ENCODE peak calls at places on chromosome 7, in seven cellular contexts. One of them, this sample, is unnamed.
A peak's percentile ranks its signal among the peaks of the same experiment; 100 is the strongest.

GRCh38 chr7:45347804-45348203 is 190.2 kb downstream of the RAMP3 start:
- DNase-seq in Peyer's patch: no peak
- DNase-seq in keratinocyte: peak; percentile 15
- DNase-seq in HCT116: no peak
- DNase-seq in sigmoid colon: no peak
- DNase-seq in esophagus squamous epithelium: no peak
- DNase-seq in A549: peak; percentile 24
- DNase-seq in this sample: no peak

GRCh38 chr7:149662591-149663095 is 110.7 kb downstream of the ZNF467 start:
- DNase-seq in sigmoid colon: peak; percentile 84
- DNase-seq in A549: peak; percentile 33
- DNase-seq in HCT116: peak; percentile 82
- DNase-seq in keratinocyte: peak; percentile 32
- DNase-seq in esophagus squamous epithelium: no peak
- DNase-seq in Peyer's patch: peak; percentile 74
- DNase-seq in this sample: peak; percentile 73

GRCh38 chr7:7552199-7552598 is 14.5 kb upstream of the MIOS start:
- DNase-seq in HCT116: no peak
- DNase-seq in A549: no peak
- DNase-seq in keratinocyte: no peak
- DNase-seq in Peyer's patch: no peak
- DNase-seq in sigmoid colon: no peak
- DNase-seq in esophagus squamous epithelium: no peak
- DNase-seq in this sample: no peak

GRCh38 chr7:24713850-24714675 is 43.2 kb downstream of the GSDME start:
- DNase-seq in esophagus squamous epithelium: no peak
- DNase-seq in keratinocyte: no peak
- DNase-seq in A549: no peak
- DNase-seq in HCT116: no peak
- DNase-seq in Peyer's patch: no peak
- DNase-seq in sigmoid colon: no peak
- DNase-seq in this sample: no peak

GRCh38 chr7:82755705-82756551 is 312.4 kb upstream of the CACNA2D1 start:
- DNase-seq in sigmoid colon: no peak
- DNase-seq in esophagus squamous epithelium: no peak
- DNase-seq in keratinocyte: no peak
- DNase-seq in A549: no peak
- DNase-seq in Peyer's patch: no peak
- DNase-seq in HCT116: no peak
- DNase-seq in this sample: no peak

GRCh38 chr7:94882891-94883290 is 24.5 kb upstream of the PPP1R9A start:
- DNase-seq in sigmoid colon: no peak
- DNase-seq in Peyer's patch: no peak
- DNase-seq in A549: no peak
- DNase-seq in esophagus squamous epithelium: no peak
- DNase-seq in keratinocyte: no peak
- DNase-seq in HCT116: no peak
- DNase-seq in this sample: no peak

GRCh38 chr7:157890921-157891401 is 554.2 kb downstream of the DNAJB6 start:
- DNase-seq in sigmoid colon: peak; percentile 20
- DNase-seq in keratinocyte: no peak
- DNase-seq in Peyer's patch: no peak
- DNase-seq in esophagus squamous epithelium: no peak
- DNase-seq in A549: no peak
- DNase-seq in HCT116: no peak
- DNase-seq in this sample: no peak

GRCh38 chr7:137682596-137682995 is 164.2 kb downstream of the DGKI start:
- DNase-seq in esophagus squamous epithelium: no peak
- DNase-seq in keratinocyte: no peak
- DNase-seq in sigmoid colon: no peak
- DNase-seq in HCT116: no peak
- DNase-seq in A549: no peak
- DNase-seq in Peyer's patch: no peak
- DNase-seq in this sample: no peak

GRCh38 chr7:5557920-5558401 is 134.3 kb upstream of the TNRC18 start:
- DNase-seq in sigmoid colon: peak; percentile 85
- DNase-seq in A549: no peak
- DNase-seq in keratinocyte: no peak
- DNase-seq in esophagus squamous epithelium: no peak
- DNase-seq in Peyer's patch: peak; percentile 76
- DNase-seq in HCT116: no peak
- DNase-seq in this sample: no peak

GRCh38 chr7:24366901-24367300 is 82.9 kb downstream of the NPY start:
- DNase-seq in sigmoid colon: no peak
- DNase-seq in keratinocyte: no peak
- DNase-seq in A549: no peak
- DNase-seq in esophagus squamous epithelium: no peak
- DNase-seq in Peyer's patch: no peak
- DNase-seq in HCT116: no peak
- DNase-seq in this sample: no peak

GRCh38 chr7:36682102-36682501 is 42.2 kb downstream of the AOAH start:
- DNase-seq in esophagus squamous epithelium: no peak
- DNase-seq in HCT116: no peak
- DNase-seq in Peyer's patch: no peak
- DNase-seq in keratinocyte: no peak
- DNase-seq in sigmoid colon: no peak
- DNase-seq in A549: no peak
- DNase-seq in this sample: no peak

GRCh38 chr7:4110438-4110837 is 571.7 kb upstream of the FOXK1 start:
- DNase-seq in sigmoid colon: no peak
- DNase-seq in A549: no peak
- DNase-seq in Peyer's patch: no peak
- DNase-seq in keratinocyte: no peak
- DNase-seq in esophagus squamous epithelium: no peak
- DNase-seq in HCT116: no peak
- DNase-seq in this sample: no peak

GRCh38 chr7:94354950-94355349 is 39.7 kb upstream of the COL1A2 start:
- DNase-seq in sigmoid colon: no peak
- DNase-seq in esophagus squamous epithelium: no peak
- DNase-seq in Peyer's patch: no peak
- DNase-seq in keratinocyte: no peak
- DNase-seq in HCT116: no peak
- DNase-seq in A549: no peak
- DNase-seq in this sample: no peak

GRCh38 chr7:10802526-10802925 is 171.1 kb upstream of the PHF14 start:
- DNase-seq in sigmoid colon: no peak
- DNase-seq in keratinocyte: peak; percentile 88
- DNase-seq in esophagus squamous epithelium: no peak
- DNase-seq in HCT116: no peak
- DNase-seq in Peyer's patch: no peak
- DNase-seq in A549: no peak
- DNase-seq in this sample: no peak

GRCh38 chr7:11404355-11404754 is 427.6 kb downstream of the THSD7A start:
- DNase-seq in esophagus squamous epithelium: no peak
- DNase-seq in Peyer's patch: peak; percentile 57
- DNase-seq in A549: no peak
- DNase-seq in sigmoid colon: no peak
- DNase-seq in HCT116: no peak
- DNase-seq in keratinocyte: no peak
- DNase-seq in this sample: no peak

GRCh38 chr7:93307943-93308342 is 75.8 kb downstream of the VPS50 start:
- DNase-seq in Peyer's patch: no peak
- DNase-seq in sigmoid colon: no peak
- DNase-seq in esophagus squamous epithelium: no peak
- DNase-seq in keratinocyte: no peak
- DNase-seq in A549: no peak
- DNase-seq in HCT116: no peak
- DNase-seq in this sample: no peak

GRCh38 chr7:93301736-93302135 is 69.6 kb downstream of the VPS50 start:
- DNase-seq in HCT116: no peak
- DNase-seq in esophagus squamous epithelium: no peak
- DNase-seq in Peyer's patch: no peak
- DNase-seq in A549: no peak
- DNase-seq in keratinocyte: no peak
- DNase-seq in sigmoid colon: no peak
- DNase-seq in this sample: no peak

GRCh38 chr7:93310346-93310745 is 78.2 kb downstream of the VPS50 start:
- DNase-seq in keratinocyte: no peak
- DNase-seq in sigmoid colon: no peak
- DNase-seq in esophagus squamous epithelium: no peak
- DNase-seq in Peyer's patch: no peak
- DNase-seq in HCT116: no peak
- DNase-seq in A549: no peak
- DNase-seq in this sample: no peak

DNA sequence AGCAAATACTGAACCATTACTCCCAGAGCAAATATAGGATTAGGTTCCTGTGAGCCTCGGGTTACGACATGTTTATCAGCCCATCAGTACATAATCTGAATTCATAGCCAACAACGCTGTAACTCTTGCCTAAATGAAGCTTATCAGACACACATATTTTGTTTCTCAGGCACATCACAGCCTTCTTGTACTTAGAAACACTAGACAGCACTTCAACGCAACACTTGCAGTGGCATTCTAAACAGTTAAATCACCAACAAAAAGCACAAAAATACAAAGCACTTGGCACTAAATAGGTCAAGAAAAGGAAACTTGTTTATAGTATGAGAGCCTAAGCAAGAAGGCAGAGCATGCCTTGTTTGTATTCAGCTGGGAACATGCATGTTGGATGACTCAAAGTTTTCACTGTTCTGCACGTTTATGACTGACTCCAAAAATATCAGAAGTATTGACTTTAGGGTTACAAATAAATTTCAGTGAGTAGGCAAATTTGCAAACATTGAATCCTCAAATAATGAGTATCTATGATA is 75.0 kb downstream of the VPS50 start:
- DNase-seq in HCT116: no peak
- DNase-seq in esophagus squamous epithelium: no peak
- DNase-seq in A549: no peak
- DNase-seq in keratinocyte: no peak
- DNase-seq in sigmoid colon: no peak
- DNase-seq in Peyer's patch: no peak
- DNase-seq in this sample: no peak
- H3K27ac ChIP-seq in HCT116: no peak overlapping the region
- H3K27ac ChIP-seq in esophagus squamous epithelium: no peak overlapping the region
- H3K27ac ChIP-seq in A549: no peak overlapping the region
- H3K27ac ChIP-seq in keratinocyte: peak overlapping the region; percentile 15
- H3K27ac ChIP-seq in sigmoid colon: no peak overlapping the region
- H3K27ac ChIP-seq in Peyer's patch: no peak overlapping the region
- H3K27ac ChIP-seq in this sample: no peak overlapping the region

GRCh38 chr7:55533729-55534080 is 38.6 kb downstream of the VOPP1 start:
- DNase-seq in HCT116: no peak
- DNase-seq in esophagus squamous epithelium: no peak
- DNase-seq in keratinocyte: no peak
- DNase-seq in A549: no peak
- DNase-seq in Peyer's patch: no peak
- DNase-seq in sigmoid colon: no peak
- DNase-seq in this sample: no peak
- H3K4me1 ChIP-seq in HCT116: peaks cover 25% of the 10 kb centered on the region
- H3K4me1 ChIP-seq in esophagus squamous epithelium: peaks cover 43% of the 10 kb centered on the region
- H3K4me1 ChIP-seq in keratinocyte: peaks cover 45% of the 10 kb centered on the region
- H3K4me1 ChIP-seq in A549: peaks cover 39% of the 10 kb centered on the region
- H3K4me1 ChIP-seq in Peyer's patch: peaks cover 34% of the 10 kb centered on the region
- H3K4me1 ChIP-seq in sigmoid colon: no peaks in the 10 kb centered on the region
- H3K4me1 ChIP-seq in this sample: peaks cover 7% of the 10 kb centered on the region

GRCh38 chr7:57384380-57384779 is 65.6 kb upstream of the ZNF716 start:
- DNase-seq in A549: no peak
- DNase-seq in Peyer's patch: no peak
- DNase-seq in sigmoid colon: no peak
- DNase-seq in esophagus squamous epithelium: no peak
- DNase-seq in keratinocyte: no peak
- DNase-seq in HCT116: no peak
- DNase-seq in this sample: no peak

GRCh38 chr7:57375783-57376182 is 74.2 kb upstream of the ZNF716 start:
- DNase-seq in esophagus squamous epithelium: no peak
- DNase-seq in A549: no peak
- DNase-seq in Peyer's patch: no peak
- DNase-seq in sigmoid colon: no peak
- DNase-seq in keratinocyte: no peak
- DNase-seq in HCT116: no peak
- DNase-seq in this sample: no peak

GRCh38 chr7:57385668-57386067 is 64.3 kb upstream of the ZNF716 start:
- DNase-seq in sigmoid colon: no peak
- DNase-seq in Peyer's patch: no peak
- DNase-seq in esophagus squamous epithelium: no peak
- DNase-seq in HCT116: no peak
- DNase-seq in A549: no peak
- DNase-seq in keratinocyte: no peak
- DNase-seq in this sample: no peak

DNA sequence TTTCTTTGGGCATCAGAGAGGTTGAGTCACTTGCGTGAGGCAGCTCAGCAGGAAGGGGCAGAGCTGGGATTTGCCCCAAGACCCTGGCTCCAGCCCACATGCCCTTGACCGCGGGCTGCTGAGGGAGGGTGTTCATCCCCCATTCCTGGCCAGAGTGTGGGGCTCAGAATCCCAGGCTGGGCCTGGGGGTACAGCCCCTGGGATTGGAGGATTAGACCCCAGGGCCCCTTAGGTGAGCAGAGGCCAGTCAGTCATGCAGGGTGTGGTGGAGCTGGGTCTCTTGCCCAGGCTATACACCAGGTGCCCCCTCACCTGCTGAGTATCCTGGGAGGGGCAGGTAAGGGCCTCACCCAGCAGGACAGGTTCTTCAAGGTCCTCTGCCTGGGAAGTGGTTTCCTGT is 68.4 kb upstream of the ZNF716 start:
- DNase-seq in HCT116: no peak
- DNase-seq in Peyer's patch: no peak
- DNase-seq in sigmoid colon: peak; percentile 51
- DNase-seq in keratinocyte: no peak
- DNase-seq in esophagus squamous epithelium: no peak
- DNase-seq in A549: no peak
- DNase-seq in this sample: no peak
- H3K9me3 ChIP-seq in HCT116: peaks cover 3% of the 10 kb centered on the region
- H3K9me3 ChIP-seq in Peyer's patch: no peaks in the 10 kb centered on the region
- H3K9me3 ChIP-seq in sigmoid colon: no peaks in the 10 kb centered on the region
- H3K9me3 ChIP-seq in keratinocyte: peaks cover 15% of the 10 kb centered on the region
- H3K9me3 ChIP-seq in esophagus squamous epithelium: peaks cover 7% of the 10 kb centered on the region
- H3K9me3 ChIP-seq in A549: no peaks in the 10 kb centered on the region
- H3K9me3 ChIP-seq in this sample: peaks cover 30% of the 10 kb centered on the region

DNA sequence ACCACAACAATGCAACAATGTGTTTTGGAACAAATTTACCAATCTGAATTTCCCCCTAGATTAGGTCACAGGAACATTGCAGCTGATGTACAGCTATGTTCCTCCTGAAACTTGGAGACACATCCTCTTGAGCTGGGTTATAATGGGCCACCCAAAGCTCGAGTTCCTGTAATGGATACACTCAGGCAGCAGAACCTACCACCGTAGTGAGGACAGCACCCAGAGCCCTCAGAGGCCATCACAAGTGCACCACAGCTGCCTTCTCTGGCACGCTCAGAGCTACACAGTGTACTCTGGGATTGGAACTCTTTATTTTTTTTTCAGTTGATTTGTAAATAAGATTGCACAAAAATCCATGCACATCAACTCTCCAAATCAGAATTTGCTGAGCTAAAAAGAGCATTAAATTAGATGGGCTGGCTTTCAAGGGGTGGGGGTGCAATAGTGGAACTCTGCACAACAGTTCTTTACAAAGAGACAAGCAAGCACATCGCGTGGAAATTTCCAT is 56.7 kb downstream of the EGFR start:
- DNase-seq in A549: no peak
- DNase-seq in esophagus squamous epithelium: no peak
- DNase-seq in keratinocyte: no peak
- DNase-seq in Peyer's patch: peak; percentile 70
- DNase-seq in HCT116: no peak
- DNase-seq in sigmoid colon: peak; percentile 86
- DNase-seq in this sample: no peak
- H3K27ac ChIP-seq in A549: peak overlapping the region; percentile 75
- H3K27ac ChIP-seq in esophagus squamous epithelium: peak overlapping the region; percentile 91
- H3K27ac ChIP-seq in keratinocyte: peak overlapping the region; percentile 98
- H3K27ac ChIP-seq in Peyer's patch: no peak overlapping the region
- H3K27ac ChIP-seq in HCT116: no peak overlapping the region
- H3K27ac ChIP-seq in sigmoid colon: peak overlapping the region; percentile 77
- H3K27ac ChIP-seq in this sample: no peak overlapping the region

This sample was measured in iPS DF 6.9.